ENCODE peak calls at places on chromosome 10, in eight cellular contexts. L, H, J, A, R, Z, S and C are unnamed samples.

GRCh38 chr10:6019796-6020195 is 42.4 kb downstream of the IL2RA start:
- DNase-seq in L (no peak), H (no peak), J (no peak), A (no peak), R (no peak), Z (no peak), S (no peak), C (no peak)

GRCh38 chr10:77478248-77478963 is 159.2 kb downstream of the KCNMA1 start:
- DNase-seq in L (no peak), H (no peak), J (peak), A (no peak), R (no peak), Z (no peak), S (peak), C (no peak)

GRCh38 chr10:29559996-29560395 is 74.8 kb downstream of the SVIL start:
- DNase-seq in L (no peak), H (no peak), J (no peak), A (no peak), R (no peak), Z (no peak), S (no peak), C (no peak)

GRCh38 chr10:51242393-51242792 is 168.1 kb downstream of the PRKG1 start:
- DNase-seq in L (no peak), H (no peak), J (no peak), A (no peak), R (no peak), Z (no peak), S (no peak), C (no peak)

GRCh38 chr10:89207181-89207800 is at the start of gene CH25H:
- DNase-seq in L (peak), H (peak), J (peak), A (peak), R (no peak), Z (peak), S (peak), C (no peak)

GRCh38 chr10:120221873-120222485 is 235.0 kb upstream of the PLPP4 start:
- DNase-seq in L (peak), H (peak), J (peak), A (peak), R (no peak), Z (peak), S (peak), C (peak)

GRCh38 chr10:61140765-61141392 is 196.9 kb upstream of the RHOBTB1 start:
- DNase-seq in L (peak), H (peak), J (peak), A (peak), R (no peak), Z (peak), S (peak), C (peak)

GRCh38 chr10:86970152-86970886 is 2.0 kb downstream of the ADIRF start:
- DNase-seq in L (no peak), H (peak), J (peak), A (peak), R (no peak), Z (no peak), S (peak), C (peak)

GRCh38 chr10:52359466-52359865 is 45.4 kb downstream of the DKK1 start:
- DNase-seq in L (no peak), H (no peak), J (peak), A (no peak), R (no peak), Z (no peak), S (no peak), C (no peak)

GRCh38 chr10:24872049-24872789 is 80.2 kb downstream of the PRTFDC1 start:
- DNase-seq in L (no peak), H (no peak), J (peak), A (peak), R (no peak), Z (no peak), S (peak), C (no peak)

GRCh38 chr10:74982634-74982982 is 128.8 kb upstream of the SAMD8 start:
- DNase-seq in L (no peak), H (no peak), J (no peak), A (no peak), R (peak), Z (no peak), S (no peak), C (no peak)

GRCh38 chr10:44977287-44978212 is 1.1 kb downstream of the DEPP1 start:
- DNase-seq in L (no peak), H (no peak), J (no peak), A (no peak), R (no peak), Z (no peak), S (no peak), C (no peak)

GRCh38 chr10:46544989-46545791 is 11.3 kb downstream of the GPRIN2 start:
- DNase-seq in L (no peak), H (no peak), J (no peak), A (peak), R (no peak), Z (no peak), S (peak), C (peak)

GRCh38 chr10:88715517-88715916 is 9.5 kb downstream of the LIPK start:
- DNase-seq in L (no peak), H (no peak), J (no peak), A (no peak), R (no peak), Z (no peak), S (no peak), C (no peak)

GRCh38 chr10:132984008-132984295 is 41.6 kb upstream of the CFAP46 start:
- DNase-seq in L (no peak), H (no peak), J (no peak), A (no peak), R (no peak), Z (no peak), S (no peak), C (no peak)

GRCh38 chr10:124875596-124875995 is 66.3 kb upstream of the ZRANB1 start:
- DNase-seq in L (peak), H (no peak), J (peak), A (no peak), R (no peak), Z (no peak), S (peak), C (peak)

GRCh38 chr10:16748749-16749148 is 68.5 kb downstream of the RSU1 start:
- DNase-seq in L (no peak), H (no peak), J (no peak), A (no peak), R (no peak), Z (no peak), S (no peak), C (no peak)

GRCh38 chr10:29304259-29305030 is 15.6 kb downstream of the LYZL1 start:
- DNase-seq in L (peak), H (peak), J (peak), A (peak), R (no peak), Z (peak), S (peak), C (peak)

GRCh38 chr10:133318494-133319127 is 9.9 kb downstream of the ZNF511 start:
- DNase-seq in L (peak), H (peak), J (peak), A (peak), R (no peak), Z (peak), S (peak), C (peak)

GRCh38 chr10:121455377-121455776 is 142.9 kb downstream of the FGFR2 start:
- DNase-seq in L (no peak), H (peak), J (no peak), A (no peak), R (no peak), Z (no peak), S (no peak), C (no peak)

GRCh38 chr10:12839941-12840611 is 161.4 kb downstream of the CCDC3 start:
- DNase-seq in L (no peak), H (no peak), J (peak), A (no peak), R (no peak), Z (no peak), S (no peak), C (no peak)

GRCh38 chr10:14146005-14146404 is 184.7 kb downstream of the FRMD4A start:
- DNase-seq in L (no peak), H (no peak), J (peak), A (no peak), R (no peak), Z (no peak), S (peak), C (no peak)

GRCh38 chr10:45425628-45426563 is 51.9 kb downstream of the ALOX5 start:
- DNase-seq in L (peak), H (no peak), J (peak), A (no peak), R (no peak), Z (no peak), S (peak), C (peak)

GRCh38 chr10:1920127-1920526 is 182.8 kb upstream of the ADARB2 start:
- DNase-seq in L (no peak), H (no peak), J (no peak), A (no peak), R (no peak), Z (no peak), S (no peak), C (no peak)

GRCh38 chr10:127926455-127926854 is 19.6 kb downstream of the PTPRE start:
- DNase-seq in L (peak), H (no peak), J (no peak), A (no peak), R (no peak), Z (no peak), S (no peak), C (no peak)

GRCh38 chr10:100727808-100728207 is 17.6 kb upstream of the PAX2 start:
- DNase-seq in L (no peak), H (no peak), J (no peak), A (no peak), R (no peak), Z (no peak), S (no peak), C (no peak)
- TF ChIP-seq EZH2 in L (no peak), H (no peak), J (no peak), A (no peak), R (no peak), Z (no peak), S (no peak), C (no peak)

DNA sequence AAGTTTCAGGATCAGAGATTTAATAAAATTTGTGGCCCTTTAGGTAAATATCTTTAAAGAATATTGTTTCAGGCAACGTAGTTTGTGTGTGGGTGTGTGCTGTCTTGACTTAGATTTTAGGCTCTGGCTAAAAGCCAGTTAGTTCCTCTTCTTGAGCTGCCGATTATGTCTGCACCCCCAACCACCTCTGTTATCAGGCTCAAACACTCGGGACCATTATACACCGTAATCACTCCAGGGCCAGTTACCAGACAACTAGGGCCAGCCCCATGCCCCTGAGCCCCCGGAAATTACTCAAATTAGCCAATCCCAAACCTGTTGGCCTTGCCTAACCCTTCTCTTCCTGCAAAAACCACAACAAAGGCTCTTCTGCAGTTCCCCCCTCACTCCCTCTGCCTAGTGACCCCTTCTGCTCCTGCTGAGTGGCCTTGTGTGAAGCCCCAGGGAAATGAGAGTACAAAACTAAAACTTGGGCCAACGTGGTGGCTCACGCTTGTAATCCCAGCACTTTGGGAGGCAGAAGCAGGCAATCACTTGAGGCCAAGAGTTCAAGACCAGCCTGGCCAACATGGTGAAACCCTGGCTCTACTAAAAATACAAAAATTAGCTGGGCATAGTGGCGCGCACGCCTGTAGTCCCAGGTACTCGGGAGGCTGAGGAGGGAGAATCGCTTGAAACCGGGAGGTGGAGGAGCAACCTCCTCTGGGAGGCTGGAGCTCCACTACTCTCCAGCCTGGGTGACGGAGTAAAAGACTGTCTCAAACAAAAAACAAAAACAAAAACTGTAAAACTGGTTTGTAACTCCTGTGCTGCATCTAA is 9.2 kb upstream of the HNRNPF start:
- DNase-seq in L (peak), H (no peak), J (no peak), A (no peak), R (peak), Z (peak), S (no peak), C (no peak)
- H3K4me2 ChIP-seq in L (peak), H (no peak), J (no peak), A (no peak), R (peak), Z (peak), S (no peak), C (no peak)

DNA sequence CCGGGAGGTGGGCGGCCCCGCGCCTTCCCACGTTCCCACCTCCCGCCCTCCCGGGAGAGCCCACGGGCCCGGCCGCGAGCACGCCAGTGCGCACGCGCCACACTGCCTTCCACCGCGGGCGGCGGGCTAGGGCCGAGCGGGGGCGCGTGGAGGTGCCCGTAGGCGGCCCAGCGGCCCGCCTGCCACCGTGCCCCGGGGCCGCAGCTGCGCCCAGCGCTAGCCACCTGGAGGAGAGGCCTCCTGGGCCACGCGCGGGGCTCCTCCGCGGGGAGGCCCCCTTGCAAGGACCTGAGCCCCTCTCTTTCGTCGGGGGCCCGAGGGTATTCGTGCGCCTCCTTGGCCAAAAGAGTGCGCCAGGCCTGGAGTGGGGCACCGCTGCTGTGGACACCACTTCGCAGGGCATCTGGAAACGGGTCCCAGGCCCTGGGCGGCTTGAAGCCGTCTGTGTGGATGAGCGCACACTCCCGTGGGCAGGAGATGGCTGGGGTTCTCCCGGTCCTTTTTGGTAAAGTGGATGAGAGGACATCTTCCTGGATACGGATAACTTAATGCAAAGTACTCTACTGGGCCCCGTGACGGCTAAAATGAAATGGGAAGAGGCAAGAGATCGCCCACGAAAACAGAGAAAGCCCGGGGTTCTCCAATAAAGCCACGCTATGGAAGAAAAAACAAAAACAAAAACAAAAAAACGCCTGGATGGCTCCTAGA is 9.0 kb upstream of the EBF3 start:
- DNase-seq in L (no peak), H (no peak), J (no peak), A (peak), R (no peak), Z (no peak), S (no peak), C (no peak)
- TF ChIP-seq EZH2 in L (no peak), H (no peak), J (no peak), A (peak), R (no peak), Z (no peak), S (no peak), C (no peak)

GRCh38 chr10:109899578-109900355 is 23.5 kb downstream of the XPNPEP1 start:
- DNase-seq in L (peak), H (no peak), J (peak), A (no peak), R (no peak), Z (no peak), S (peak), C (no peak)
- H3K4me2 ChIP-seq in L (peak), H (no peak), J (peak), A (no peak), R (no peak), Z (no peak), S (peak), C (no peak)

DNA sequence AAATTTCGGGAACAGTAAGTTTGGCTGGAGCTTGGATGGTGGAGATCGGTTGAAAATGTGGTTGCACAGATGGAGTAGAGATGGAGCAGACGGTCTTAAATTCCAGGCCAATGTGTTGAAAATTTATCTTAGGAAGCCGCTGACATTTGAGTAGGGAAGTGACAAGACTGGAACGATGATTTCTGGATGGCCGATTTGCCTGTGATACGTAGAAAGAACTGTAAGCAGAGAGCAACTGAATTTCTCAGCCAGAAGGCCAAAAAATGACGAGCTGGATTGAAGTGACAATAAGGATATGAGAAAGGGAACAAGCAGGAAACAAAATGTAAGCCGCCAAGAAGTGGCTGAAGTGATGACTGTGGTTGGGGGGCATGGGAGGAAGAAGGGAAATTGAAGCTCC is 690 bp upstream of the ARMC3 start:
- DNase-seq in L (peak), H (no peak), J (no peak), A (no peak), R (no peak), Z (no peak), S (no peak), C (no peak)
- TF ChIP-seq EZH2 in L (no peak), H (no peak), J (no peak), A (peak), R (no peak), Z (no peak), S (no peak), C (no peak)

GRCh38 chr10:483266-483665 is 206.2 kb downstream of the DIP2C start:
- DNase-seq in L (no peak), H (no peak), J (no peak), A (no peak), R (no peak), Z (no peak), S (no peak), C (no peak)
- H3K4me2 ChIP-seq in L (no peak), H (no peak), J (no peak), A (no peak), R (no peak), Z (no peak), S (no peak), C (no peak)

GRCh38 chr10:109451879-109452278 is 471.4 kb downstream of the XPNPEP1 start:
- DNase-seq in L (no peak), H (no peak), J (no peak), A (no peak), R (no peak), Z (no peak), S (no peak), C (no peak)

GRCh38 chr10:109454691-109455090 is 468.6 kb downstream of the XPNPEP1 start:
- DNase-seq in L (no peak), H (no peak), J (no peak), A (no peak), R (no peak), Z (no peak), S (no peak), C (no peak)

DNA sequence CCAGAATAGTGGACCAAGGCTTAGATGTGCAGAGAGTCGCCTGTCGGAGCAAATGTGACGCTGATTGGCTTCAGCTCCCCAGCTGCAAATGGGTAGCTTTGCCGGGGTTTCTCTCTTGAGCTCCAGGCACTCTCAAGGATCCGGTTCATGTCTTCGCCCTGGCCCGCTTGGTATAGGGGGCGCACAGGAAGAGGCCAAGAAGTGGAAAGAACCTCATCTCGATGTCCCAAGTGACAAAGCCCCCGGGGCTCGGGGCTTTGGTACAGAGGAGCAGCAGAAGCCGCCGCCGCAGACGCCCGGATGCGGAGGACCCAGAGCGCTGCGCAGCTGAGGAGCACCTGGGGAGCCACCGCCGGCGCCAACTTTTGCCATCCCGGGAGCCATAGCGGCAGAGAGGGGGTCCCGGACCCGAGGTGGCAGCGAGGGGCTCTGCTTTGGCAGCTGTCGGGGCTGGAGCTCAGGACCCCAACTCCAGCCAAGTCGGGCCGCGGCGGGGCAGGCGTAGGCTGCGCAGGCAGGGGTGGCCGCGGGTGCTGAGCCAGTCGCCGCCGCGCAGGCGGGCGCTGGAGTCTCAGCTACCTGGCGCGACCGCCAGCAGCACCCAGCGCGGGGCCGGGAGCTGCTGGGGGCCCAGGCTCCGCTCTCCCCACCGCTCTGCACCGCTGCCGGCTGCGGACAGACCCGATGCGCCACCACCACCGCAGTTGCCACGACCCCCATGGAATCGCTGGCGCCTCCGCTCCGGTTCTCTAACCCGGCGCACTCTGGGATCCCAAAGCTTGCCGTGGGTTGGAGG is 466.5 kb downstream of the XPNPEP1 start:
- DNase-seq in L (no peak), H (peak), J (no peak), A (peak), R (no peak), Z (no peak), S (peak), C (no peak)
- TF ChIP-seq EZH2 in L (no peak), H (peak), J (no peak), A (no peak), R (no peak), Z (no peak), S (no peak), C (no peak)